ENCODE peak calls at places on chromosomes 13 and 19, in eight cellular contexts. One of them, this sample, is unnamed.

GRCh38 chr19:805161-805561 is 7.9 kb downstream of the PTBP1 start:
- DNase-seq in stimulated activated CD4-positive, alpha-beta T cell treated with anti-CD3 and anti-CD28 coated beads, Interleukin-2, amount 100 ng/mL, for 24 hours: no peak
- DNase-seq in OCI-M1: no peak
- DNase-seq in T-helper 2 cell treated with Interferon-gamma antibody and Interleukin-4, amounts not matched to agents 5 μg/mL and 100 μg/mL, for 36 hours: no peak
- DNase-seq in stimulated activated CD8-positive, alpha-beta memory T cell treated with anti-CD3 and anti-CD28 coated beads, Interleukin-15, amount 100 ng/mL, for 1 hour: no peak
- DNase-seq in iPS-NIHi11: peak; percentile 19
- DNase-seq in OCI-LY7: no peak
- DNase-seq in tibial artery: no peak
- DNase-seq in this sample: no peak

GRCh38 chr19:28694812-28695211 is 518.1 kb downstream of the UQCRFS1 start:
- DNase-seq in stimulated activated CD4-positive, alpha-beta T cell treated with anti-CD3 and anti-CD28 coated beads, Interleukin-2, amount 100 ng/mL, for 24 hours: no peak
- DNase-seq in OCI-M1: no peak
- DNase-seq in T-helper 2 cell treated with Interferon-gamma antibody and Interleukin-4, amounts not matched to agents 5 μg/mL and 100 μg/mL, for 36 hours: no peak
- DNase-seq in stimulated activated CD8-positive, alpha-beta memory T cell treated with anti-CD3 and anti-CD28 coated beads, Interleukin-15, amount 100 ng/mL, for 1 hour: no peak
- DNase-seq in iPS-NIHi11: no peak
- DNase-seq in OCI-LY7: no peak
- DNase-seq in tibial artery: no peak
- DNase-seq in this sample: no peak

GRCh38 chr19:36101550-36102327 is 9.2 kb upstream of the OVOL3 start:
- DNase-seq in stimulated activated CD4-positive, alpha-beta T cell treated with anti-CD3 and anti-CD28 coated beads, Interleukin-2, amount 100 ng/mL, for 24 hours: no peak
- DNase-seq in OCI-M1: no peak
- DNase-seq in T-helper 2 cell treated with Interferon-gamma antibody and Interleukin-4, amounts not matched to agents 5 μg/mL and 100 μg/mL, for 36 hours: no peak
- DNase-seq in stimulated activated CD8-positive, alpha-beta memory T cell treated with anti-CD3 and anti-CD28 coated beads, Interleukin-15, amount 100 ng/mL, for 1 hour: no peak
- DNase-seq in iPS-NIHi11: no peak
- DNase-seq in OCI-LY7: no peak
- DNase-seq in tibial artery: no peak
- DNase-seq in this sample: no peak

GRCh38 chr19:45364696-45365095 is 5.7 kb downstream of the ERCC2 start:
- DNase-seq in stimulated activated CD4-positive, alpha-beta T cell treated with anti-CD3 and anti-CD28 coated beads, Interleukin-2, amount 100 ng/mL, for 24 hours: no peak
- DNase-seq in OCI-M1: no peak
- DNase-seq in T-helper 2 cell treated with Interferon-gamma antibody and Interleukin-4, amounts not matched to agents 5 μg/mL and 100 μg/mL, for 36 hours: no peak
- DNase-seq in stimulated activated CD8-positive, alpha-beta memory T cell treated with anti-CD3 and anti-CD28 coated beads, Interleukin-15, amount 100 ng/mL, for 1 hour: no peak
- DNase-seq in iPS-NIHi11: peak; percentile 6
- DNase-seq in OCI-LY7: no peak
- DNase-seq in tibial artery: no peak
- DNase-seq in this sample: no peak

GRCh38 chr13:50400930-50401553 is 385.8 kb downstream of the KCNRG start:
- DNase-seq in stimulated activated CD4-positive, alpha-beta T cell treated with anti-CD3 and anti-CD28 coated beads, Interleukin-2, amount 100 ng/mL, for 24 hours: no peak
- DNase-seq in OCI-M1: no peak
- DNase-seq in T-helper 2 cell treated with Interferon-gamma antibody and Interleukin-4, amounts not matched to agents 5 μg/mL and 100 μg/mL, for 36 hours: no peak
- DNase-seq in stimulated activated CD8-positive, alpha-beta memory T cell treated with anti-CD3 and anti-CD28 coated beads, Interleukin-15, amount 100 ng/mL, for 1 hour: no peak
- DNase-seq in iPS-NIHi11: no peak
- DNase-seq in OCI-LY7: no peak
- DNase-seq in tibial artery: no peak
- DNase-seq in this sample: no peak

GRCh38 chr13:27481766-27482165 is 31.4 kb upstream of the MTIF3 start:
- DNase-seq in stimulated activated CD4-positive, alpha-beta T cell treated with anti-CD3 and anti-CD28 coated beads, Interleukin-2, amount 100 ng/mL, for 24 hours: peak; percentile 29
- DNase-seq in OCI-M1: peak; percentile 60
- DNase-seq in T-helper 2 cell treated with Interferon-gamma antibody and Interleukin-4, amounts not matched to agents 5 μg/mL and 100 μg/mL, for 36 hours: peak; percentile 17
- DNase-seq in stimulated activated CD8-positive, alpha-beta memory T cell treated with anti-CD3 and anti-CD28 coated beads, Interleukin-15, amount 100 ng/mL, for 1 hour: no peak
- DNase-seq in iPS-NIHi11: peak; percentile 89
- DNase-seq in OCI-LY7: peak; percentile 43
- DNase-seq in tibial artery: no peak
- DNase-seq in this sample: peak; percentile 96

GRCh38 chr19:9128171-9128570 is 1.4 kb upstream of the OR7G3 start:
- DNase-seq in stimulated activated CD4-positive, alpha-beta T cell treated with anti-CD3 and anti-CD28 coated beads, Interleukin-2, amount 100 ng/mL, for 24 hours: no peak
- DNase-seq in OCI-M1: no peak
- DNase-seq in T-helper 2 cell treated with Interferon-gamma antibody and Interleukin-4, amounts not matched to agents 5 μg/mL and 100 μg/mL, for 36 hours: no peak
- DNase-seq in stimulated activated CD8-positive, alpha-beta memory T cell treated with anti-CD3 and anti-CD28 coated beads, Interleukin-15, amount 100 ng/mL, for 1 hour: no peak
- DNase-seq in iPS-NIHi11: no peak
- DNase-seq in OCI-LY7: no peak
- DNase-seq in tibial artery: no peak
- DNase-seq in this sample: no peak

GRCh38 chr13:101869553-101869952 is 417.1 kb downstream of the ITGBL1 start:
- DNase-seq in stimulated activated CD4-positive, alpha-beta T cell treated with anti-CD3 and anti-CD28 coated beads, Interleukin-2, amount 100 ng/mL, for 24 hours: no peak
- DNase-seq in OCI-M1: peak; percentile 13
- DNase-seq in T-helper 2 cell treated with Interferon-gamma antibody and Interleukin-4, amounts not matched to agents 5 μg/mL and 100 μg/mL, for 36 hours: no peak
- DNase-seq in stimulated activated CD8-positive, alpha-beta memory T cell treated with anti-CD3 and anti-CD28 coated beads, Interleukin-15, amount 100 ng/mL, for 1 hour: no peak
- DNase-seq in iPS-NIHi11: no peak
- DNase-seq in OCI-LY7: no peak
- DNase-seq in tibial artery: no peak
- DNase-seq in this sample: no peak

GRCh38 chr13:75153834-75154233 is 328.1 kb downstream of the TBC1D4 start:
- DNase-seq in stimulated activated CD4-positive, alpha-beta T cell treated with anti-CD3 and anti-CD28 coated beads, Interleukin-2, amount 100 ng/mL, for 24 hours: no peak
- DNase-seq in OCI-M1: peak; percentile 45
- DNase-seq in T-helper 2 cell treated with Interferon-gamma antibody and Interleukin-4, amounts not matched to agents 5 μg/mL and 100 μg/mL, for 36 hours: no peak
- DNase-seq in stimulated activated CD8-positive, alpha-beta memory T cell treated with anti-CD3 and anti-CD28 coated beads, Interleukin-15, amount 100 ng/mL, for 1 hour: no peak
- DNase-seq in iPS-NIHi11: no peak
- DNase-seq in OCI-LY7: no peak
- DNase-seq in tibial artery: peak; percentile 22
- DNase-seq in this sample: no peak

GRCh38 chr19:29724102-29724641 is 9.1 kb upstream of the C19orf12 start:
- DNase-seq in stimulated activated CD4-positive, alpha-beta T cell treated with anti-CD3 and anti-CD28 coated beads, Interleukin-2, amount 100 ng/mL, for 24 hours: peak; percentile 54
- DNase-seq in OCI-M1: peak; percentile 51
- DNase-seq in T-helper 2 cell treated with Interferon-gamma antibody and Interleukin-4, amounts not matched to agents 5 μg/mL and 100 μg/mL, for 36 hours: no peak
- DNase-seq in stimulated activated CD8-positive, alpha-beta memory T cell treated with anti-CD3 and anti-CD28 coated beads, Interleukin-15, amount 100 ng/mL, for 1 hour: no peak
- DNase-seq in iPS-NIHi11: peak; percentile 59
- DNase-seq in OCI-LY7: no peak
- DNase-seq in tibial artery: no peak
- DNase-seq in this sample: peak; percentile 77

GRCh38 chr19:18390075-18390909 is 4.3 kb downstream of the GDF15 start:
- DNase-seq in stimulated activated CD4-positive, alpha-beta T cell treated with anti-CD3 and anti-CD28 coated beads, Interleukin-2, amount 100 ng/mL, for 24 hours: no peak
- DNase-seq in OCI-M1: no peak
- DNase-seq in T-helper 2 cell treated with Interferon-gamma antibody and Interleukin-4, amounts not matched to agents 5 μg/mL and 100 μg/mL, for 36 hours: no peak
- DNase-seq in stimulated activated CD8-positive, alpha-beta memory T cell treated with anti-CD3 and anti-CD28 coated beads, Interleukin-15, amount 100 ng/mL, for 1 hour: no peak
- DNase-seq in iPS-NIHi11: no peak
- DNase-seq in OCI-LY7: no peak
- DNase-seq in tibial artery: no peak
- DNase-seq in this sample: no peak

GRCh38 chr19:13899393-13899792 is 6.5 kb downstream of the BRME1 start:
- DNase-seq in stimulated activated CD4-positive, alpha-beta T cell treated with anti-CD3 and anti-CD28 coated beads, Interleukin-2, amount 100 ng/mL, for 24 hours: no peak
- DNase-seq in OCI-M1: no peak
- DNase-seq in T-helper 2 cell treated with Interferon-gamma antibody and Interleukin-4, amounts not matched to agents 5 μg/mL and 100 μg/mL, for 36 hours: no peak
- DNase-seq in stimulated activated CD8-positive, alpha-beta memory T cell treated with anti-CD3 and anti-CD28 coated beads, Interleukin-15, amount 100 ng/mL, for 1 hour: no peak
- DNase-seq in iPS-NIHi11: no peak
- DNase-seq in OCI-LY7: no peak
- DNase-seq in tibial artery: no peak
- DNase-seq in this sample: no peak